ENCODE peak calls at places on chromosomes 6 and 20, in ten cellular contexts. One of them, this sample, is unnamed.
A peak's percentile ranks its signal among the peaks of the same experiment; 100 is the strongest.

GRCh38 chr6:159716247-159717086 is 10.8 kb upstream of the WTAP start:
- DNase-seq in upper lobe of right lung: no peak
- DNase-seq in PC-9: no peak
- DNase-seq in SJSA1: no peak
- DNase-seq in fibroblast of lung: peak; percentile 94
- DNase-seq in spleen: no peak
- DNase-seq in IMR-90: peak; percentile 98
- DNase-seq in Panc1: no peak
- DNase-seq in lung: no peak
- DNase-seq in left ventricle myocardium inferior: no peak
- DNase-seq in this sample: no peak

GRCh38 chr6:30200551-30201281 is 12.5 kb downstream of the TRIM26 start:
- DNase-seq in upper lobe of right lung: no peak
- DNase-seq in PC-9: no peak
- DNase-seq in SJSA1: no peak
- DNase-seq in fibroblast of lung: no peak
- DNase-seq in spleen: no peak
- DNase-seq in IMR-90: no peak
- DNase-seq in Panc1: no peak
- DNase-seq in lung: peak; percentile 28
- DNase-seq in left ventricle myocardium inferior: no peak
- DNase-seq in this sample: no peak

GRCh38 chr6:140774080-140774505 is 1358.6 kb upstream of the GJE1 start:
- DNase-seq in upper lobe of right lung: no peak
- DNase-seq in PC-9: peak; percentile 2
- DNase-seq in SJSA1: no peak
- DNase-seq in fibroblast of lung: peak; percentile 90
- DNase-seq in spleen: no peak
- DNase-seq in IMR-90: peak; percentile 91
- DNase-seq in Panc1: peak; percentile 2
- DNase-seq in lung: no peak
- DNase-seq in left ventricle myocardium inferior: no peak
- DNase-seq in this sample: no peak

GRCh38 chr20:44576297-44576696 is 6.1 kb upstream of the PKIG start:
- DNase-seq in upper lobe of right lung: no peak
- DNase-seq in PC-9: no peak
- DNase-seq in SJSA1: no peak
- DNase-seq in fibroblast of lung: peak; percentile 32
- DNase-seq in spleen: no peak
- DNase-seq in IMR-90: peak; percentile 67
- DNase-seq in Panc1: no peak
- DNase-seq in lung: no peak
- DNase-seq in left ventricle myocardium inferior: no peak
- DNase-seq in this sample: no peak

GRCh38 chr6:111854683-111855082 is 18.6 kb downstream of the FYN start:
- DNase-seq in upper lobe of right lung: no peak
- DNase-seq in PC-9: no peak
- DNase-seq in SJSA1: no peak
- DNase-seq in fibroblast of lung: peak; percentile 34
- DNase-seq in spleen: no peak
- DNase-seq in IMR-90: peak; percentile 79
- DNase-seq in Panc1: no peak
- DNase-seq in lung: no peak
- DNase-seq in left ventricle myocardium inferior: no peak
- DNase-seq in this sample: no peak

GRCh38 chr6:116631379-116631990 is 15.2 kb downstream of the RSPH4A start:
- DNase-seq in upper lobe of right lung: no peak
- DNase-seq in PC-9: no peak
- DNase-seq in SJSA1: no peak
- DNase-seq in fibroblast of lung: no peak
- DNase-seq in spleen: no peak
- DNase-seq in IMR-90: no peak
- DNase-seq in Panc1: no peak
- DNase-seq in lung: no peak
- DNase-seq in left ventricle myocardium inferior: no peak
- DNase-seq in this sample: no peak

GRCh38 chr20:45378191-45378590 is at the start of gene TP53TG5:
- DNase-seq in upper lobe of right lung: no peak
- DNase-seq in PC-9: no peak
- DNase-seq in SJSA1: no peak
- DNase-seq in fibroblast of lung: no peak
- DNase-seq in spleen: no peak
- DNase-seq in IMR-90: no peak
- DNase-seq in Panc1: no peak
- DNase-seq in lung: no peak
- DNase-seq in left ventricle myocardium inferior: no peak
- DNase-seq in this sample: no peak

GRCh38 chr6:72952808-72953630 is 272.3 kb downstream of the KHDC1L start:
- DNase-seq in upper lobe of right lung: no peak
- DNase-seq in PC-9: no peak
- DNase-seq in SJSA1: no peak
- DNase-seq in fibroblast of lung: peak; percentile 88
- DNase-seq in spleen: no peak
- DNase-seq in IMR-90: peak; percentile 51
- DNase-seq in Panc1: no peak
- DNase-seq in lung: no peak
- DNase-seq in left ventricle myocardium inferior: no peak
- DNase-seq in this sample: no peak

GRCh38 chr6:53168516-53169257 is 20.0 kb upstream of the GCM1 start:
- DNase-seq in upper lobe of right lung: no peak
- DNase-seq in PC-9: peak; percentile 34
- DNase-seq in SJSA1: no peak
- DNase-seq in fibroblast of lung: peak; percentile 90
- DNase-seq in spleen: no peak
- DNase-seq in IMR-90: peak; percentile 36
- DNase-seq in Panc1: no peak
- DNase-seq in lung: no peak
- DNase-seq in left ventricle myocardium inferior: no peak
- DNase-seq in this sample: no peak

GRCh38 chr20:47669927-47670890 is 115.1 kb downstream of the SULF2 start:
- DNase-seq in upper lobe of right lung: peak; percentile 52
- DNase-seq in PC-9: no peak
- DNase-seq in SJSA1: peak; percentile 28
- DNase-seq in fibroblast of lung: no peak
- DNase-seq in spleen: no peak
- DNase-seq in IMR-90: no peak
- DNase-seq in Panc1: no peak
- DNase-seq in lung: no peak
- DNase-seq in left ventricle myocardium inferior: no peak
- DNase-seq in this sample: no peak

GRCh38 chr6:69456086-69456485 is 340.7 kb downstream of the LMBRD1 start:
- DNase-seq in upper lobe of right lung: no peak
- DNase-seq in PC-9: no peak
- DNase-seq in SJSA1: no peak
- DNase-seq in fibroblast of lung: no peak
- DNase-seq in spleen: no peak
- DNase-seq in IMR-90: no peak
- DNase-seq in Panc1: no peak
- DNase-seq in lung: no peak
- DNase-seq in left ventricle myocardium inferior: no peak
- DNase-seq in this sample: no peak

DNA sequence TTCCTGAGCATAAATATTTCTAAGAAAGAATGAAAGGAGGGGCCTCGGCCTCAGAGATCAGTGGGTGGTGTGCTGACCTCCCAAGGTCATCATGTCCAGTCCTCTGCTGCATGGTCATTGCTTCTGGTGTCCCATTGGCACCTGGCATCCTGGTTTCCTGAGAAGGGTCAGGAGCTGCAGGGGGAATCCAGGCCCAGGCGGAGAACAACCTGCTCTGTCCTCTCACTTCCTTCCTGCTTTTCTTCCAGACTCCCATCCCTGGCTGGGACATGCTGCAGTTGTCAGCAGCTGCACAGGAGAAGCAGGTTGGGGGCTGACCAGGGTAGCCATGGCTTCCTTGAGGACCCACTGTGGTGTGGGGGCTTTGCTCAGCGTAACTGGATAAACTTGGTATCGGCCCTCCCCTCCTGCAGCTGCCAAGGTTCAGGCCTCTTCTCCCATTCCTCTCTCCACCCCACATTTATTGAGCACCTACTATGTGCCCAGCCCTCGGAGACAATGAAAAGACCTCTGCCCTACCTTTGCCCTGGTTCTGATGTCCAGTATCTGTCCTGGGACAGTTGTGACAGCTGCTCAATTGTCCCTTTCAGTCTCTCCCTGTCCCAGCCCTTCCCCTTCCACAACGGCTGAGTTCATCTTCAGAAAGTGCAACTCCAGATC is 155.2 kb downstream of the CEBPB start:
- DNase-seq in upper lobe of right lung: no peak
- DNase-seq in PC-9: no peak
- DNase-seq in SJSA1: no peak
- DNase-seq in fibroblast of lung: no peak
- DNase-seq in spleen: peak; percentile 44
- DNase-seq in IMR-90: no peak
- DNase-seq in Panc1: no peak
- DNase-seq in lung: no peak
- DNase-seq in left ventricle myocardium inferior: no peak
- DNase-seq in this sample: no peak
- H3K4me3 ChIP-seq in upper lobe of right lung: peak overlapping the region; percentile 8
- H3K4me3 ChIP-seq in PC-9: no peak overlapping the region
- H3K4me3 ChIP-seq in SJSA1: no peak overlapping the region
- H3K4me3 ChIP-seq in fibroblast of lung: no peak overlapping the region
- H3K4me3 ChIP-seq in spleen: no peak overlapping the region
- H3K4me3 ChIP-seq in IMR-90: no peak overlapping the region
- H3K4me3 ChIP-seq in Panc1: no peak overlapping the region
- H3K4me3 ChIP-seq in lung: no peak overlapping the region
- H3K4me3 ChIP-seq in left ventricle myocardium inferior: peak overlapping the region; percentile 43
- H3K4me3 ChIP-seq in this sample: no peak overlapping the region

GRCh38 chr6:131657630-131658111 is 20.6 kb downstream of the ENPP3 start:
- DNase-seq in upper lobe of right lung: no peak
- DNase-seq in PC-9: peak; percentile 25
- DNase-seq in SJSA1: no peak
- DNase-seq in fibroblast of lung: peak; percentile 95
- DNase-seq in spleen: no peak
- DNase-seq in IMR-90: peak; percentile 85
- DNase-seq in Panc1: no peak
- DNase-seq in lung: no peak
- DNase-seq in left ventricle myocardium inferior: no peak
- DNase-seq in this sample: no peak

GRCh38 chr6:131654326-131654725 is 17.2 kb downstream of the ENPP3 start:
- DNase-seq in upper lobe of right lung: no peak
- DNase-seq in PC-9: no peak
- DNase-seq in SJSA1: no peak
- DNase-seq in fibroblast of lung: peak; percentile 16
- DNase-seq in spleen: no peak
- DNase-seq in IMR-90: no peak
- DNase-seq in Panc1: no peak
- DNase-seq in lung: no peak
- DNase-seq in left ventricle myocardium inferior: no peak
- DNase-seq in this sample: no peak

GRCh38 chr6:131656667-131657066 is 19.6 kb downstream of the ENPP3 start:
- DNase-seq in upper lobe of right lung: no peak
- DNase-seq in PC-9: no peak
- DNase-seq in SJSA1: no peak
- DNase-seq in fibroblast of lung: no peak
- DNase-seq in spleen: no peak
- DNase-seq in IMR-90: no peak
- DNase-seq in Panc1: no peak
- DNase-seq in lung: no peak
- DNase-seq in left ventricle myocardium inferior: no peak
- DNase-seq in this sample: no peak

GRCh38 chr6:131655951-131656350 is 18.8 kb downstream of the ENPP3 start:
- DNase-seq in upper lobe of right lung: no peak
- DNase-seq in PC-9: no peak
- DNase-seq in SJSA1: no peak
- DNase-seq in fibroblast of lung: no peak
- DNase-seq in spleen: no peak
- DNase-seq in IMR-90: no peak
- DNase-seq in Panc1: no peak
- DNase-seq in lung: no peak
- DNase-seq in left ventricle myocardium inferior: no peak
- DNase-seq in this sample: no peak

GRCh38 chr6:131655387-131655786 is 18.3 kb downstream of the ENPP3 start:
- DNase-seq in upper lobe of right lung: no peak
- DNase-seq in PC-9: no peak
- DNase-seq in SJSA1: no peak
- DNase-seq in fibroblast of lung: peak; percentile 4
- DNase-seq in spleen: no peak
- DNase-seq in IMR-90: no peak
- DNase-seq in Panc1: no peak
- DNase-seq in lung: no peak
- DNase-seq in left ventricle myocardium inferior: no peak
- DNase-seq in this sample: no peak
- H3K4me1 ChIP-seq in upper lobe of right lung: no peaks in the 10 kb centered on the region
- H3K4me1 ChIP-seq in PC-9: peaks cover 35% of the 10 kb centered on the region
- H3K4me1 ChIP-seq in SJSA1: peaks cover 5% of the 10 kb centered on the region
- H3K4me1 ChIP-seq in fibroblast of lung: peaks cover 3% of the 10 kb centered on the region
- H3K4me1 ChIP-seq in spleen: no peaks in the 10 kb centered on the region
- H3K4me1 ChIP-seq in IMR-90: peaks cover 5% of the 10 kb centered on the region
- H3K4me1 ChIP-seq in Panc1: no peaks in the 10 kb centered on the region
- H3K4me1 ChIP-seq in lung: peaks cover 1% of the 10 kb centered on the region
- H3K4me1 ChIP-seq in left ventricle myocardium inferior: no peaks in the 10 kb centered on the region
- H3K4me1 ChIP-seq in this sample: no peaks in the 10 kb centered on the region

DNA sequence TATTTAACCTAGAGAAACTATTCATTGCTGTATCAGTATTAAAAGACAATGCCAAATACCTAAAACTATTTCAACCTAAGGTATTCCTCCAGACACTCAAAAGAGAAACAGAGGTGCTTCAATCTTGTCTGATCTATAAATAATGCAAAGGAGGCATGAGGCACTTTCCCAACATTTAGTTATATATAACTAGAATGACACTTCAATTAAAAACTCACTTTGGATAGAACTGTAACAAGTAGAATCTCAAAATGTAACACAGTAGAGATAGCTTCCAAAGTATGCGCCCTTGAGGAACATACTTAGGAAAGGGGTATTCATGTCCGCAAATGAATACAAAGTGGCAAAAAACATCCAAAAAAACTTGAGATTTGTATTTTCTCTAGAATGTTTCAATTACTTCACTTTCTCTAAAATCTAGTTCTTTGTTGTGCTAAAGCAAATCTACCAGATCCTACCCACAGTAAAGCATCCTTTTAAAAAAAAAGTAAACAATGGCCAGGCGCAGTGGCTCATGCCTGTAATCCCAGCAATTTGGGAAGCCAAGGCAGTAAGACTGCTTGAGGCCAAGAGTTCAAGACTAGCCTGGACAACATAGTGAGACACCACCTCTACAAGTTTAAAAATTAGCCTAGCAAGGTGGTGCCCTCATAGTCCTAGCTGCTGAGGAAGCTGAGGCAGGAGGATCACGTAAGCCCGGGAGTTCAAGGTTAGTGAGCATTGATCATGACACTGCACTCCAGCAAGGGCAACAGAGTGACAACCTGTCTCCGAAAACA is 10.3 kb downstream of the SYNCRIP start:
- DNase-seq in upper lobe of right lung: no peak
- DNase-seq in PC-9: no peak
- DNase-seq in SJSA1: no peak
- DNase-seq in fibroblast of lung: no peak
- DNase-seq in spleen: no peak
- DNase-seq in IMR-90: no peak
- DNase-seq in Panc1: no peak
- DNase-seq in lung: no peak
- DNase-seq in left ventricle myocardium inferior: no peak
- DNase-seq in this sample: no peak
- H3K36me3 ChIP-seq in upper lobe of right lung: peaks cover 90% of the 10 kb centered on the region
- H3K36me3 ChIP-seq in PC-9: peaks cover 19% of the 10 kb centered on the region
- H3K36me3 ChIP-seq in SJSA1: peaks cover 98% of the 10 kb centered on the region
- H3K36me3 ChIP-seq in fibroblast of lung: peaks cover 17% of the 10 kb centered on the region
- H3K36me3 ChIP-seq in spleen: peaks cover 100% of the 10 kb centered on the region
- H3K36me3 ChIP-seq in IMR-90: peaks cover 57% of the 10 kb centered on the region
- H3K36me3 ChIP-seq in Panc1: peaks cover 57% of the 10 kb centered on the region
- H3K36me3 ChIP-seq in lung: peaks cover 30% of the 10 kb centered on the region
- H3K36me3 ChIP-seq in left ventricle myocardium inferior: peaks cover 88% of the 10 kb centered on the region
- H3K36me3 ChIP-seq in this sample: peaks cover 2% of the 10 kb centered on the region

GRCh38 chr6:150297327-150298028 is 71.3 kb upstream of the IYD start:
- DNase-seq in upper lobe of right lung: no peak
- DNase-seq in PC-9: peak; percentile 14
- DNase-seq in SJSA1: no peak
- DNase-seq in fibroblast of lung: peak; percentile 90
- DNase-seq in spleen: no peak
- DNase-seq in IMR-90: no peak
- DNase-seq in Panc1: no peak
- DNase-seq in lung: no peak
- DNase-seq in left ventricle myocardium inferior: no peak
- DNase-seq in this sample: no peak
- H3K4me3 ChIP-seq in upper lobe of right lung: no peak overlapping the region
- H3K4me3 ChIP-seq in PC-9: no peak overlapping the region
- H3K4me3 ChIP-seq in SJSA1: no peak overlapping the region
- H3K4me3 ChIP-seq in fibroblast of lung: no peak overlapping the region
- H3K4me3 ChIP-seq in spleen: no peak overlapping the region
- H3K4me3 ChIP-seq in IMR-90: no peak overlapping the region
- H3K4me3 ChIP-seq in Panc1: no peak overlapping the region
- H3K4me3 ChIP-seq in lung: no peak overlapping the region
- H3K4me3 ChIP-seq in left ventricle myocardium inferior: no peak overlapping the region
- H3K4me3 ChIP-seq in this sample: no peak overlapping the region